ENCODE peak calls at places on chromosome 18, in nine cellular contexts. One of them, this sample, is unnamed.

GRCh38 chr18:28127228-28127627 is 49.7 kb downstream of the CDH2 start:
- DNase-seq in right lobe of liver: no peak
- DNase-seq in heart left ventricle: peak
- DNase-seq in BE2C: no peak
- DNase-seq in epithelial cell of esophagus: no peak
- DNase-seq in osteoblast: no peak
- DNase-seq in HFF-Myc: no peak
- DNase-seq in dorsolateral prefrontal cortex: no peak
- DNase-seq in colonic mucosa: no peak
- DNase-seq in this sample: no peak

GRCh38 chr18:76252880-76253279 is 242.2 kb downstream of the ZNF516 start:
- DNase-seq in right lobe of liver: no peak
- DNase-seq in heart left ventricle: no peak
- DNase-seq in BE2C: no peak
- DNase-seq in epithelial cell of esophagus: peak
- DNase-seq in osteoblast: no peak
- DNase-seq in HFF-Myc: no peak
- DNase-seq in dorsolateral prefrontal cortex: no peak
- DNase-seq in colonic mucosa: no peak
- DNase-seq in this sample: no peak

GRCh38 chr18:45837283-45838070 is 12.0 kb downstream of the SIGLEC15 start:
- DNase-seq in right lobe of liver: peak
- DNase-seq in heart left ventricle: peak
- DNase-seq in BE2C: peak
- DNase-seq in epithelial cell of esophagus: peak
- DNase-seq in osteoblast: no peak
- DNase-seq in HFF-Myc: no peak
- DNase-seq in dorsolateral prefrontal cortex: no peak
- DNase-seq in colonic mucosa: peak
- DNase-seq in this sample: peak

GRCh38 chr18:68221116-68221724 is 493.7 kb downstream of the TMX3 start:
- DNase-seq in right lobe of liver: no peak
- DNase-seq in heart left ventricle: no peak
- DNase-seq in BE2C: no peak
- DNase-seq in epithelial cell of esophagus: no peak
- DNase-seq in osteoblast: no peak
- DNase-seq in HFF-Myc: no peak
- DNase-seq in dorsolateral prefrontal cortex: no peak
- DNase-seq in colonic mucosa: no peak
- DNase-seq in this sample: no peak

GRCh38 chr18:36504928-36505327 is 207.4 kb downstream of the FHOD3 start:
- DNase-seq in right lobe of liver: no peak
- DNase-seq in heart left ventricle: no peak
- DNase-seq in BE2C: no peak
- DNase-seq in epithelial cell of esophagus: peak
- DNase-seq in osteoblast: no peak
- DNase-seq in HFF-Myc: no peak
- DNase-seq in dorsolateral prefrontal cortex: no peak
- DNase-seq in colonic mucosa: no peak
- DNase-seq in this sample: no peak

GRCh38 chr18:463442-464310 is 36.8 kb downstream of the COLEC12 start:
- DNase-seq in right lobe of liver: no peak
- DNase-seq in heart left ventricle: no peak
- DNase-seq in BE2C: no peak
- DNase-seq in epithelial cell of esophagus: no peak
- DNase-seq in osteoblast: no peak
- DNase-seq in HFF-Myc: no peak
- DNase-seq in dorsolateral prefrontal cortex: no peak
- DNase-seq in colonic mucosa: no peak
- DNase-seq in this sample: no peak

GRCh38 chr18:3345885-3346284 is 84.0 kb downstream of the MYL12B start:
- DNase-seq in right lobe of liver: no peak
- DNase-seq in heart left ventricle: no peak
- DNase-seq in BE2C: no peak
- DNase-seq in epithelial cell of esophagus: peak
- DNase-seq in osteoblast: no peak
- DNase-seq in HFF-Myc: no peak
- DNase-seq in dorsolateral prefrontal cortex: no peak
- DNase-seq in colonic mucosa: no peak
- DNase-seq in this sample: no peak

GRCh38 chr18:47109049-47109448 is 41.3 kb downstream of the HDHD2 start:
- DNase-seq in right lobe of liver: no peak
- DNase-seq in heart left ventricle: no peak
- DNase-seq in BE2C: peak
- DNase-seq in epithelial cell of esophagus: no peak
- DNase-seq in osteoblast: no peak
- DNase-seq in HFF-Myc: no peak
- DNase-seq in dorsolateral prefrontal cortex: no peak
- DNase-seq in colonic mucosa: no peak
- DNase-seq in this sample: no peak

GRCh38 chr18:57353940-57354461 is 1.6 kb downstream of the ST8SIA3 start:
- DNase-seq in right lobe of liver: peak
- DNase-seq in heart left ventricle: no peak
- DNase-seq in BE2C: peak
- DNase-seq in epithelial cell of esophagus: peak
- DNase-seq in osteoblast: peak
- DNase-seq in HFF-Myc: peak
- DNase-seq in dorsolateral prefrontal cortex: peak
- DNase-seq in colonic mucosa: peak
- DNase-seq in this sample: peak

GRCh38 chr18:36464126-36464651 is 166.7 kb downstream of the FHOD3 start:
- DNase-seq in right lobe of liver: no peak
- DNase-seq in heart left ventricle: peak
- DNase-seq in BE2C: no peak
- DNase-seq in epithelial cell of esophagus: no peak
- DNase-seq in osteoblast: no peak
- DNase-seq in HFF-Myc: no peak
- DNase-seq in dorsolateral prefrontal cortex: no peak
- DNase-seq in colonic mucosa: no peak
- DNase-seq in this sample: no peak

GRCh38 chr18:24231773-24232735 is 93.2 kb downstream of the CABYR start:
- DNase-seq in right lobe of liver: no peak
- DNase-seq in heart left ventricle: no peak
- DNase-seq in BE2C: no peak
- DNase-seq in epithelial cell of esophagus: peak
- DNase-seq in osteoblast: peak
- DNase-seq in HFF-Myc: no peak
- DNase-seq in dorsolateral prefrontal cortex: no peak
- DNase-seq in colonic mucosa: no peak
- DNase-seq in this sample: no peak

GRCh38 chr18:65975536-65975935 is 224.7 kb downstream of the CDH7 start:
- DNase-seq in right lobe of liver: no peak
- DNase-seq in heart left ventricle: no peak
- DNase-seq in BE2C: no peak
- DNase-seq in epithelial cell of esophagus: no peak
- DNase-seq in osteoblast: no peak
- DNase-seq in HFF-Myc: no peak
- DNase-seq in dorsolateral prefrontal cortex: no peak
- DNase-seq in colonic mucosa: no peak
- DNase-seq in this sample: no peak

GRCh38 chr18:28760299-28760698 is 583.4 kb upstream of the CDH2 start:
- DNase-seq in right lobe of liver: no peak
- DNase-seq in heart left ventricle: no peak
- DNase-seq in BE2C: no peak
- DNase-seq in epithelial cell of esophagus: no peak
- DNase-seq in osteoblast: no peak
- DNase-seq in HFF-Myc: no peak
- DNase-seq in dorsolateral prefrontal cortex: no peak
- DNase-seq in colonic mucosa: no peak
- DNase-seq in this sample: no peak

GRCh38 chr18:8803957-8804356 is 98.6 kb downstream of the MTCL1 start:
- DNase-seq in right lobe of liver: no peak
- DNase-seq in heart left ventricle: no peak
- DNase-seq in BE2C: no peak
- DNase-seq in epithelial cell of esophagus: no peak
- DNase-seq in osteoblast: no peak
- DNase-seq in HFF-Myc: no peak
- DNase-seq in dorsolateral prefrontal cortex: no peak
- DNase-seq in colonic mucosa: no peak
- DNase-seq in this sample: no peak

GRCh38 chr18:25164837-25165791 is 186.9 kb downstream of the ZNF521 start:
- DNase-seq in right lobe of liver: no peak
- DNase-seq in heart left ventricle: peak
- DNase-seq in BE2C: no peak
- DNase-seq in epithelial cell of esophagus: no peak
- DNase-seq in osteoblast: no peak
- DNase-seq in HFF-Myc: peak
- DNase-seq in dorsolateral prefrontal cortex: no peak
- DNase-seq in colonic mucosa: no peak
- DNase-seq in this sample: no peak

GRCh38 chr18:63155169-63155852 is 164.3 kb downstream of the BCL2 start:
- DNase-seq in right lobe of liver: peak
- DNase-seq in heart left ventricle: peak
- DNase-seq in BE2C: peak
- DNase-seq in epithelial cell of esophagus: peak
- DNase-seq in osteoblast: peak
- DNase-seq in HFF-Myc: no peak
- DNase-seq in dorsolateral prefrontal cortex: no peak
- DNase-seq in colonic mucosa: peak
- DNase-seq in this sample: peak

GRCh38 chr18:43563780-43564179 is 286.5 kb upstream of the SYT4 start:
- DNase-seq in right lobe of liver: peak
- DNase-seq in heart left ventricle: no peak
- DNase-seq in BE2C: peak
- DNase-seq in epithelial cell of esophagus: peak
- DNase-seq in osteoblast: no peak
- DNase-seq in HFF-Myc: no peak
- DNase-seq in dorsolateral prefrontal cortex: no peak
- DNase-seq in colonic mucosa: no peak
- DNase-seq in this sample: no peak

GRCh38 chr18:77132369-77133050 is at the start of gene MBP:
- DNase-seq in right lobe of liver: peak
- DNase-seq in heart left ventricle: peak
- DNase-seq in BE2C: no peak
- DNase-seq in epithelial cell of esophagus: peak
- DNase-seq in osteoblast: peak
- DNase-seq in HFF-Myc: no peak
- DNase-seq in dorsolateral prefrontal cortex: no peak
- DNase-seq in colonic mucosa: peak
- DNase-seq in this sample: peak

GRCh38 chr18:63085611-63086010 is 234.0 kb downstream of the BCL2 start:
- DNase-seq in right lobe of liver: no peak
- DNase-seq in heart left ventricle: no peak
- DNase-seq in BE2C: no peak
- DNase-seq in epithelial cell of esophagus: no peak
- DNase-seq in osteoblast: no peak
- DNase-seq in HFF-Myc: no peak
- DNase-seq in dorsolateral prefrontal cortex: no peak
- DNase-seq in colonic mucosa: no peak
- DNase-seq in this sample: no peak

GRCh38 chr18:77086656-77087390 is 45.8 kb downstream of the MBP start:
- DNase-seq in right lobe of liver: peak
- DNase-seq in heart left ventricle: peak
- DNase-seq in BE2C: no peak
- DNase-seq in epithelial cell of esophagus: no peak
- DNase-seq in osteoblast: no peak
- DNase-seq in HFF-Myc: no peak
- DNase-seq in dorsolateral prefrontal cortex: no peak
- DNase-seq in colonic mucosa: peak
- DNase-seq in this sample: no peak

DNA sequence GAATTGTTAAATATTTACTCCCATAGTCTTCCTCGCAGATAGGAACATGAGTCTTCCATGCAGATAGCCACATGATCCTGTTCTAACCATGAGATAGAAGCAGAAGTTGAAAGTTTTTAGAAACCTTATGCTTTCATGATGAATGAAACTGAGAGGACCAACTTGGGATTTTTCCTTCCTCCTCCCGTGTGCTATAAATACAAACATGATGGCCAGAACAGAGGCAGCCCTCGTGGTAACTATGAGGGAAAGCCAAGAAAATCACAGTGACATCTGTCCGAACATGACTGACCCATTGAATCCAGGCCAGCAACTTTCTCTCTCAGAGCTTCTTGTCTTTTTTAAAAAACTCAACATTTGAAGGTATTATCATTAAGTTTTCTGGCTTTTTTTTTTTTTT is 78.5 kb downstream of the ACAA2 start:
- DNase-seq in right lobe of liver: no peak
- DNase-seq in heart left ventricle: no peak
- DNase-seq in BE2C: no peak
- DNase-seq in epithelial cell of esophagus: no peak
- DNase-seq in osteoblast: no peak
- DNase-seq in HFF-Myc: no peak
- DNase-seq in dorsolateral prefrontal cortex: no peak
- DNase-seq in colonic mucosa: no peak
- DNase-seq in this sample: no peak
- TF ChIP-seq CTCF in right lobe of liver: no peak
- TF ChIP-seq CTCF in heart left ventricle: no peak
- TF ChIP-seq CTCF in BE2C: no peak
- TF ChIP-seq CTCF in epithelial cell of esophagus: no peak
- TF ChIP-seq CTCF in osteoblast: no peak
- TF ChIP-seq CTCF in HFF-Myc: no peak
- TF ChIP-seq CTCF in dorsolateral prefrontal cortex: no peak
- TF ChIP-seq CTCF in colonic mucosa: no peak
- TF ChIP-seq CTCF in this sample: no peak

GRCh38 chr18:58592223-58593214 is 36.4 kb downstream of the ALPK2 start:
- DNase-seq in right lobe of liver: peak
- DNase-seq in heart left ventricle: no peak
- DNase-seq in BE2C: no peak
- DNase-seq in epithelial cell of esophagus: no peak
- DNase-seq in osteoblast: no peak
- DNase-seq in HFF-Myc: no peak
- DNase-seq in dorsolateral prefrontal cortex: no peak
- DNase-seq in colonic mucosa: no peak
- DNase-seq in this sample: no peak
- TF ChIP-seq CTCF in right lobe of liver: no peak
- TF ChIP-seq CTCF in heart left ventricle: no peak
- TF ChIP-seq CTCF in BE2C: no peak
- TF ChIP-seq CTCF in epithelial cell of esophagus: no peak
- TF ChIP-seq CTCF in osteoblast: no peak
- TF ChIP-seq CTCF in HFF-Myc: no peak
- TF ChIP-seq CTCF in dorsolateral prefrontal cortex: no peak
- TF ChIP-seq CTCF in colonic mucosa: no peak
- TF ChIP-seq CTCF in this sample: no peak

DNA sequence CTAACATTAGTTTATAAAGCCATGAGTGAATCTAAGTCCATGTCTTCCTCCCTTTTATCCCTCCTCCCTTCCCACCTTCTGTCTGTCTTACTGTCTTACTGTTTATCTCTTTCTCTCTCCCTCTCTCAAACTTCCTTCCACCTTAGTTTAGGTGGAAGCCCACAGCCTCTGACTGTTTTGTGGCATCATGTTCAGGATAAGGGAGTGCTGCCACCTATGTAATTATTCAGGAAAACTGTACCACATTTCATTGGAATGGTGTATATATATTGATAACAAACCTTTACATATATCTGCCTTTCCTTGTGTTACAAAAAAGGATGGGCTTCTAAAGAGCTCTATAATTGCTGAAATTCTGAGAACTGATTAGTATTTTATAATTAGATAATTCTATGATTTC is 48.7 kb downstream of the NETO1 start:
- DNase-seq in right lobe of liver: no peak
- DNase-seq in heart left ventricle: no peak
- DNase-seq in BE2C: no peak
- DNase-seq in epithelial cell of esophagus: no peak
- DNase-seq in osteoblast: no peak
- DNase-seq in HFF-Myc: no peak
- DNase-seq in dorsolateral prefrontal cortex: no peak
- DNase-seq in colonic mucosa: no peak
- DNase-seq in this sample: no peak
- TF ChIP-seq CTCF in right lobe of liver: no peak
- TF ChIP-seq CTCF in heart left ventricle: no peak
- TF ChIP-seq CTCF in BE2C: no peak
- TF ChIP-seq CTCF in epithelial cell of esophagus: no peak
- TF ChIP-seq CTCF in osteoblast: no peak
- TF ChIP-seq CTCF in HFF-Myc: no peak
- TF ChIP-seq CTCF in dorsolateral prefrontal cortex: no peak
- TF ChIP-seq CTCF in colonic mucosa: no peak
- TF ChIP-seq CTCF in this sample: no peak

GRCh38 chr18:5424903-5425302 is 118.9 kb downstream of the EPB41L3 start:
- DNase-seq in right lobe of liver: no peak
- DNase-seq in heart left ventricle: no peak
- DNase-seq in BE2C: no peak
- DNase-seq in epithelial cell of esophagus: peak
- DNase-seq in osteoblast: no peak
- DNase-seq in HFF-Myc: peak
- DNase-seq in dorsolateral prefrontal cortex: no peak
- DNase-seq in colonic mucosa: no peak
- DNase-seq in this sample: no peak
- TF ChIP-seq CTCF in right lobe of liver: peak
- TF ChIP-seq CTCF in heart left ventricle: peak
- TF ChIP-seq CTCF in BE2C: peak
- TF ChIP-seq CTCF in epithelial cell of esophagus: peak
- TF ChIP-seq CTCF in osteoblast: no peak
- TF ChIP-seq CTCF in HFF-Myc: peak
- TF ChIP-seq CTCF in dorsolateral prefrontal cortex: peak
- TF ChIP-seq CTCF in colonic mucosa: no peak
- TF ChIP-seq CTCF in this sample: peak

This sample was measured in kidney.